ENCODE peak calls at places on chromosomes 5 and 9, in nine cellular contexts. One of them, this sample, is unnamed.
A peak's percentile ranks its signal among the peaks of the same experiment; 100 is the strongest.

GRCh38 chr9:38280251-38280800 is 112.2 kb upstream of the ALDH1B1 start:
- DNase-seq in heart right ventricle: no peak
- DNase-seq in Calu3: no peak
- DNase-seq in activated B cell treated with CpG ODN at 0.5 μM for 24 hours: no peak
- DNase-seq in neural crest cell: no peak
- DNase-seq in tibial artery: no peak
- DNase-seq in pons: no peak
- DNase-seq in GM23338: no peak
- DNase-seq in KBM-7: no peak
- DNase-seq in this sample: no peak

GRCh38 chr5:56598941-56599340 is 216.4 kb upstream of the MAP3K1 start:
- DNase-seq in Calu3: no peak
- DNase-seq in neural crest cell: no peak
- DNase-seq in KBM-7: no peak
- DNase-seq in activated B cell treated with CpG ODN at 0.5 μM for 24 hours: no peak
- DNase-seq in tibial artery: no peak
- DNase-seq in GM23338: no peak
- DNase-seq in heart right ventricle: no peak
- DNase-seq in pons: no peak
- DNase-seq in this sample: no peak

GRCh38 chr5:6377121-6377520 is 1.2 kb downstream of the MED10 start:
- DNase-seq in tibial artery: no peak
- DNase-seq in heart right ventricle: no peak
- DNase-seq in Calu3: no peak
- DNase-seq in activated B cell treated with CpG ODN at 0.5 μM for 24 hours: no peak
- DNase-seq in pons: no peak
- DNase-seq in GM23338: no peak
- DNase-seq in KBM-7: no peak
- DNase-seq in neural crest cell: no peak
- DNase-seq in this sample: no peak

GRCh38 chr9:98951967-98952366 is 8.3 kb downstream of the COL15A1 start:
- DNase-seq in KBM-7: no peak
- DNase-seq in pons: no peak
- DNase-seq in neural crest cell: no peak
- DNase-seq in activated B cell treated with CpG ODN at 0.5 μM for 24 hours: no peak
- DNase-seq in Calu3: no peak
- DNase-seq in tibial artery: no peak
- DNase-seq in GM23338: no peak
- DNase-seq in heart right ventricle: no peak
- DNase-seq in this sample: no peak

GRCh38 chr9:107358867-107359440 is 75.9 kb downstream of the RAD23B start:
- DNase-seq in activated B cell treated with CpG ODN at 0.5 μM for 24 hours: no peak
- DNase-seq in GM23338: no peak
- DNase-seq in neural crest cell: no peak
- DNase-seq in heart right ventricle: no peak
- DNase-seq in KBM-7: no peak
- DNase-seq in tibial artery: no peak
- DNase-seq in pons: no peak
- DNase-seq in Calu3: no peak
- DNase-seq in this sample: no peak

GRCh38 chr5:38154615-38155204 is 103.6 kb upstream of the EGFLAM start:
- DNase-seq in heart right ventricle: no peak
- DNase-seq in neural crest cell: no peak
- DNase-seq in Calu3: no peak
- DNase-seq in GM23338: no peak
- DNase-seq in activated B cell treated with CpG ODN at 0.5 μM for 24 hours: no peak
- DNase-seq in KBM-7: no peak
- DNase-seq in tibial artery: no peak
- DNase-seq in pons: no peak
- DNase-seq in this sample: no peak

GRCh38 chr9:76877961-76878360 is 28.0 kb downstream of the PRUNE2 start:
- DNase-seq in pons: no peak
- DNase-seq in KBM-7: no peak
- DNase-seq in heart right ventricle: no peak
- DNase-seq in neural crest cell: no peak
- DNase-seq in GM23338: no peak
- DNase-seq in tibial artery: no peak
- DNase-seq in Calu3: no peak
- DNase-seq in activated B cell treated with CpG ODN at 0.5 μM for 24 hours: no peak
- DNase-seq in this sample: no peak

GRCh38 chr5:84602371-84602771 is 217.7 kb upstream of the EDIL3 start:
- DNase-seq in neural crest cell: no peak
- DNase-seq in pons: no peak
- DNase-seq in activated B cell treated with CpG ODN at 0.5 μM for 24 hours: no peak
- DNase-seq in tibial artery: no peak
- DNase-seq in GM23338: no peak
- DNase-seq in heart right ventricle: no peak
- DNase-seq in KBM-7: no peak
- DNase-seq in Calu3: no peak
- DNase-seq in this sample: no peak

GRCh38 chr9:135604437-135605237 is 34.7 kb downstream of the GLT6D1 start:
- DNase-seq in activated B cell treated with CpG ODN at 0.5 μM for 24 hours: no peak
- DNase-seq in Calu3: no peak
- DNase-seq in neural crest cell: no peak
- DNase-seq in heart right ventricle: no peak
- DNase-seq in pons: no peak
- DNase-seq in tibial artery: no peak
- DNase-seq in GM23338: no peak
- DNase-seq in KBM-7: no peak
- DNase-seq in this sample: no peak

GRCh38 chr5:125987677-125988255 is 435.4 kb upstream of the GRAMD2B start:
- DNase-seq in GM23338: peak; percentile 58
- DNase-seq in neural crest cell: no peak
- DNase-seq in KBM-7: no peak
- DNase-seq in Calu3: no peak
- DNase-seq in heart right ventricle: no peak
- DNase-seq in tibial artery: no peak
- DNase-seq in activated B cell treated with CpG ODN at 0.5 μM for 24 hours: no peak
- DNase-seq in pons: no peak
- DNase-seq in this sample: no peak

GRCh38 chr9:77392328-77392727 is 215.0 kb downstream of the VPS13A start:
- DNase-seq in pons: no peak
- DNase-seq in tibial artery: no peak
- DNase-seq in Calu3: no peak
- DNase-seq in heart right ventricle: no peak
- DNase-seq in KBM-7: no peak
- DNase-seq in neural crest cell: no peak
- DNase-seq in activated B cell treated with CpG ODN at 0.5 μM for 24 hours: no peak
- DNase-seq in GM23338: no peak
- DNase-seq in this sample: no peak

GRCh38 chr9:93974151-93974550 is 19.0 kb upstream of the BARX1 start:
- DNase-seq in activated B cell treated with CpG ODN at 0.5 μM for 24 hours: no peak
- DNase-seq in KBM-7: no peak
- DNase-seq in Calu3: no peak
- DNase-seq in neural crest cell: no peak
- DNase-seq in GM23338: no peak
- DNase-seq in tibial artery: no peak
- DNase-seq in pons: no peak
- DNase-seq in heart right ventricle: no peak
- DNase-seq in this sample: no peak

GRCh38 chr5:108238936-108239887 is 142.7 kb downstream of the FBXL17 start:
- DNase-seq in activated B cell treated with CpG ODN at 0.5 μM for 24 hours: no peak
- DNase-seq in Calu3: no peak
- DNase-seq in tibial artery: no peak
- DNase-seq in heart right ventricle: no peak
- DNase-seq in GM23338: peak; percentile 57
- DNase-seq in KBM-7: no peak
- DNase-seq in pons: no peak
- DNase-seq in neural crest cell: no peak
- DNase-seq in this sample: peak; percentile 25

GRCh38 chr9:130058887-130059286 is 5.2 kb downstream of the GPR107 start:
- DNase-seq in heart right ventricle: no peak
- DNase-seq in GM23338: no peak
- DNase-seq in Calu3: no peak
- DNase-seq in neural crest cell: no peak
- DNase-seq in activated B cell treated with CpG ODN at 0.5 μM for 24 hours: no peak
- DNase-seq in KBM-7: no peak
- DNase-seq in tibial artery: no peak
- DNase-seq in pons: no peak
- DNase-seq in this sample: no peak

GRCh38 chr5:80852331-80853245 is 107.6 kb upstream of the RASGRF2 start:
- DNase-seq in neural crest cell: no peak
- DNase-seq in GM23338: no peak
- DNase-seq in heart right ventricle: no peak
- DNase-seq in activated B cell treated with CpG ODN at 0.5 μM for 24 hours: no peak
- DNase-seq in pons: no peak
- DNase-seq in tibial artery: no peak
- DNase-seq in KBM-7: no peak
- DNase-seq in Calu3: no peak
- DNase-seq in this sample: no peak

GRCh38 chr9:12538842-12539584 is 154.2 kb upstream of the TYRP1 start:
- DNase-seq in KBM-7: no peak
- DNase-seq in heart right ventricle: no peak
- DNase-seq in GM23338: peak; percentile 21
- DNase-seq in neural crest cell: no peak
- DNase-seq in pons: no peak
- DNase-seq in activated B cell treated with CpG ODN at 0.5 μM for 24 hours: no peak
- DNase-seq in Calu3: no peak
- DNase-seq in tibial artery: no peak
- DNase-seq in this sample: peak; percentile 12

GRCh38 chr5:15966651-15967050 is 212.9 kb downstream of the MARCHF11 start:
- DNase-seq in activated B cell treated with CpG ODN at 0.5 μM for 24 hours: no peak
- DNase-seq in KBM-7: no peak
- DNase-seq in Calu3: no peak
- DNase-seq in tibial artery: no peak
- DNase-seq in neural crest cell: no peak
- DNase-seq in GM23338: no peak
- DNase-seq in heart right ventricle: no peak
- DNase-seq in pons: no peak
- DNase-seq in this sample: no peak

GRCh38 chr5:98750693-98751092 is 22.8 kb upstream of the RGMB start:
- DNase-seq in tibial artery: no peak
- DNase-seq in heart right ventricle: no peak
- DNase-seq in pons: no peak
- DNase-seq in GM23338: peak; percentile 81
- DNase-seq in activated B cell treated with CpG ODN at 0.5 μM for 24 hours: no peak
- DNase-seq in Calu3: peak; percentile 27
- DNase-seq in KBM-7: peak; percentile 57
- DNase-seq in neural crest cell: no peak
- DNase-seq in this sample: peak; percentile 52

GRCh38 chr9:110104201-110104845 is 103.6 kb downstream of the C9orf152 start:
- DNase-seq in GM23338: peak; percentile 50
- DNase-seq in pons: no peak
- DNase-seq in KBM-7: no peak
- DNase-seq in Calu3: no peak
- DNase-seq in activated B cell treated with CpG ODN at 0.5 μM for 24 hours: no peak
- DNase-seq in heart right ventricle: no peak
- DNase-seq in tibial artery: no peak
- DNase-seq in neural crest cell: no peak
- DNase-seq in this sample: no peak

GRCh38 chr5:103374473-103374963 is 116.0 kb downstream of the MACIR start:
- DNase-seq in pons: no peak
- DNase-seq in activated B cell treated with CpG ODN at 0.5 μM for 24 hours: no peak
- DNase-seq in GM23338: no peak
- DNase-seq in heart right ventricle: no peak
- DNase-seq in tibial artery: no peak
- DNase-seq in KBM-7: no peak
- DNase-seq in Calu3: no peak
- DNase-seq in neural crest cell: no peak
- DNase-seq in this sample: no peak

GRCh38 chr5:146762830-146763229 is 115.7 kb downstream of the PPP2R2B start:
- DNase-seq in KBM-7: no peak
- DNase-seq in heart right ventricle: no peak
- DNase-seq in neural crest cell: no peak
- DNase-seq in GM23338: no peak
- DNase-seq in activated B cell treated with CpG ODN at 0.5 μM for 24 hours: no peak
- DNase-seq in pons: no peak
- DNase-seq in Calu3: no peak
- DNase-seq in tibial artery: no peak
- DNase-seq in this sample: no peak

GRCh38 chr5:501040-501832 is 23.0 kb downstream of the SLC9A3 start:
- DNase-seq in heart right ventricle: no peak
- DNase-seq in pons: no peak
- DNase-seq in GM23338: no peak
- DNase-seq in neural crest cell: no peak
- DNase-seq in tibial artery: no peak
- DNase-seq in KBM-7: no peak
- DNase-seq in Calu3: no peak
- DNase-seq in activated B cell treated with CpG ODN at 0.5 μM for 24 hours: no peak
- DNase-seq in this sample: no peak

GRCh38 chr5:443239-444151 is 519 bp downstream of the EXOC3 start:
- DNase-seq in GM23338: no peak
- DNase-seq in pons: no peak
- DNase-seq in activated B cell treated with CpG ODN at 0.5 μM for 24 hours: peak; percentile 18
- DNase-seq in neural crest cell: no peak
- DNase-seq in heart right ventricle: peak; percentile 10
- DNase-seq in tibial artery: peak; percentile 18
- DNase-seq in KBM-7: no peak
- DNase-seq in Calu3: peak; percentile 45
- DNase-seq in this sample: peak; percentile 31

GRCh38 chr5:43386960-43387362 is 25.2 kb downstream of the CCL28 start:
- DNase-seq in activated B cell treated with CpG ODN at 0.5 μM for 24 hours: no peak
- DNase-seq in GM23338: no peak
- DNase-seq in heart right ventricle: no peak
- DNase-seq in tibial artery: no peak
- DNase-seq in pons: no peak
- DNase-seq in KBM-7: no peak
- DNase-seq in neural crest cell: no peak
- DNase-seq in Calu3: peak; percentile 7
- DNase-seq in this sample: no peak

GRCh38 chr5:141650851-141651727 is at the start of gene FCHSD1:
- DNase-seq in heart right ventricle: peak; percentile 92
- DNase-seq in Calu3: peak; percentile 93
- DNase-seq in KBM-7: peak; percentile 61
- DNase-seq in GM23338: peak; percentile 89
- DNase-seq in tibial artery: peak; percentile 88
- DNase-seq in pons: peak; percentile 72
- DNase-seq in neural crest cell: peak; percentile 84
- DNase-seq in activated B cell treated with CpG ODN at 0.5 μM for 24 hours: peak; percentile 83
- DNase-seq in this sample: peak; percentile 94

GRCh38 chr9:99020786-99021436 is 77.2 kb downstream of the COL15A1 start:
- DNase-seq in tibial artery: no peak
- DNase-seq in KBM-7: no peak
- DNase-seq in Calu3: no peak
- DNase-seq in heart right ventricle: no peak
- DNase-seq in GM23338: no peak
- DNase-seq in activated B cell treated with CpG ODN at 0.5 μM for 24 hours: no peak
- DNase-seq in neural crest cell: no peak
- DNase-seq in pons: no peak
- DNase-seq in this sample: no peak

GRCh38 chr5:175460126-175460525 is 16.1 kb upstream of the DRD1 start:
- DNase-seq in pons: peak; percentile 48
- DNase-seq in heart right ventricle: no peak
- DNase-seq in neural crest cell: no peak
- DNase-seq in activated B cell treated with CpG ODN at 0.5 μM for 24 hours: no peak
- DNase-seq in tibial artery: no peak
- DNase-seq in GM23338: peak; percentile 65
- DNase-seq in KBM-7: no peak
- DNase-seq in Calu3: no peak
- DNase-seq in this sample: no peak